ENCODE peak calls at places on chromosomes 7 and 10, in five cellular contexts. V is colonic mucosa, P is AG04450, Y is lower lobe of right lung, D is HCT116. W is an unnamed sample.

GRCh38 chr10:12418000-12418399 is 68.7 kb downstream of the CAMK1D start:
- DNase-seq in Y (no peak), D (no peak), V (no peak), P (no peak), W (no peak)

GRCh38 chr7:31065021-31065593 is 13.0 kb downstream of the ADCYAP1R1 start:
- DNase-seq in Y (no peak), D (no peak), P (no peak), V (no peak), W (no peak)

GRCh38 chr7:105682331-105683070 is 101.2 kb upstream of the EFCAB10 start:
- DNase-seq in D (no peak), P (no peak), Y (no peak), V (no peak), W (no peak)

GRCh38 chr10:110496553-110497437 is 912 bp upstream of the DUSP5 start:
- DNase-seq in V (no peak), D (no peak), P (no peak), Y (no peak), W (no peak)

GRCh38 chr10:97842658-97843295 is 6.9 kb upstream of the GOLGA7B start:
- DNase-seq in Y (no peak), V (no peak), D (no peak), P (no peak), W (no peak)

GRCh38 chr7:28191751-28192150 is 11.2 kb upstream of the JAZF1 start:
- DNase-seq in V (no peak), D (no peak), Y (no peak), P (no peak), W (no peak)

GRCh38 chr7:137091396-137091795 is 222.9 kb downstream of the CHRM2 start:
- DNase-seq in D (no peak), V (no peak), Y (no peak), P (no peak), W (no peak)

GRCh38 chr10:72316748-72317435 is 37.8 kb downstream of the DNAJB12 start:
- DNase-seq in Y (peak; percentile 80), D (no peak), V (peak; percentile 88), P (no peak), W (no peak)

GRCh38 chr7:104541897-104542296 is 213.5 kb downstream of the LHFPL3 start:
- DNase-seq in V (no peak), P (no peak), D (no peak), Y (no peak), W (no peak)

GRCh38 chr7:128919881-128920789 is 9.6 kb upstream of the KCP start:
- DNase-seq in D (no peak), Y (no peak), V (no peak), P (no peak), W (no peak)

GRCh38 chr7:102834466-102834865 is 78.3 kb upstream of the LRRC17 start:
- DNase-seq in V (no peak), D (no peak), P (no peak), Y (no peak), W (no peak)

GRCh38 chr7:99381664-99382075 is 7.1 kb downstream of the ARPC1B start:
- DNase-seq in V (no peak), D (no peak), P (no peak), Y (no peak), W (no peak)

GRCh38 chr7:57427146-57427545 is 22.8 kb upstream of the ZNF716 start:
- DNase-seq in V (no peak), P (no peak), Y (no peak), D (no peak), W (no peak)

GRCh38 chr7:129853661-129854268 is 99.0 kb downstream of the UBE2H start:
- DNase-seq in Y (no peak), V (no peak), P (no peak), D (peak; percentile 37), W (no peak)

GRCh38 chr7:25611196-25611595 is 382.9 kb upstream of the NPVF start:
- DNase-seq in Y (no peak), V (no peak), P (no peak), D (no peak), W (no peak)

GRCh38 chr7:65722361-65722792 is 150.5 kb upstream of the VKORC1L1 start:
- DNase-seq in V (peak; percentile 78), P (no peak), Y (peak; percentile 61), D (peak; percentile 37), W (no peak)

GRCh38 chr10:91582063-91582673 is 50.7 kb downstream of the PPP1R3C start:
- DNase-seq in P (no peak), V (no peak), D (no peak), Y (no peak), W (no peak)

GRCh38 chr10:102773986-102774385 is 30.2 kb downstream of the WBP1L start:
- DNase-seq in V (no peak), D (no peak), Y (no peak), P (no peak), W (no peak)

GRCh38 chr10:70354566-70355233 is 27.7 kb downstream of the LRRC20 start:
- DNase-seq in P (no peak), D (no peak), Y (no peak), V (no peak), W (no peak)

GRCh38 chr7:101956130-101956529 is 138.7 kb downstream of the CUX1 start:
- DNase-seq in D (no peak), P (no peak), Y (no peak), V (no peak), W (no peak)

GRCh38 chr7:727806-728460 is 852 bp upstream of the PRKAR1B start:
- DNase-seq in P (no peak), V (peak; percentile 37), Y (peak; percentile 20), D (no peak), W (no peak)

GRCh38 chr10:63123963-63124362 is 9.2 kb upstream of the NRBF2 start:
- DNase-seq in D (no peak), P (no peak), Y (no peak), V (no peak), W (no peak)

GRCh38 chr7:98210513-98211220 is 572 bp upstream of the BHLHA15 start:
- DNase-seq in Y (no peak), D (no peak), P (no peak), V (no peak), W (no peak)

GRCh38 chr7:521221-522070 is 1.8 kb upstream of the PDGFA start:
- DNase-seq in D (no peak), V (no peak), P (no peak), Y (peak; percentile 78), W (no peak)

GRCh38 chr7:117112640-117113039 is 159.3 kb downstream of the ST7 start:
- DNase-seq in D (no peak), V (no peak), Y (no peak), P (no peak), W (no peak)

GRCh38 chr7:111082351-111082750 is 8.6 kb upstream of the LRRN3 start:
- DNase-seq in V (no peak), P (peak; percentile 11), Y (no peak), D (no peak), W (peak; percentile 76)

GRCh38 chr10:114925675-114926204 is 12.3 kb upstream of the TRUB1 start:
- DNase-seq in D (no peak), Y (no peak), P (no peak), V (no peak), W (no peak)

GRCh38 chr7:86916277-86916825 is 143.1 kb downstream of the ELAPOR2 start:
- DNase-seq in P (no peak), Y (no peak), V (no peak), D (no peak), W (no peak)

GRCh38 chr7:128108641-128109423 is 77.6 kb upstream of the LRRC4 start:
- DNase-seq in V (no peak), P (no peak), Y (no peak), D (no peak), W (no peak)

GRCh38 chr7:127938588-127938987 is 92.6 kb downstream of the LRRC4 start:
- DNase-seq in Y (no peak), V (no peak), P (peak; percentile 57), D (no peak), W (peak; percentile 58)

GRCh38 chr10:17025444-17026295 is 103.9 kb downstream of the CUBN start:
- DNase-seq in V (no peak), P (peak; percentile 91), D (peak; percentile 21), Y (no peak), W (peak; percentile 96)

GRCh38 chr7:98643232-98643985 is 26.3 kb downstream of the NPTX2 start:
- DNase-seq in P (no peak), V (no peak), D (no peak), Y (no peak), W (no peak)

GRCh38 chr10:86109421-86109820 is 257.2 kb downstream of the GRID1 start:
- DNase-seq in P (no peak), V (no peak), Y (no peak), D (no peak), W (no peak)

GRCh38 chr7:2811476-2812118 is 32.5 kb downstream of the GNA12 start:
- DNase-seq in V (no peak), D (no peak), Y (peak; percentile 70), P (no peak), W (no peak)

GRCh38 chr10:104052351-104052885 is 33.3 kb downstream of the COL17A1 start:
- DNase-seq in Y (no peak), P (no peak), D (no peak), V (peak; percentile 95), W (no peak)

DNA sequence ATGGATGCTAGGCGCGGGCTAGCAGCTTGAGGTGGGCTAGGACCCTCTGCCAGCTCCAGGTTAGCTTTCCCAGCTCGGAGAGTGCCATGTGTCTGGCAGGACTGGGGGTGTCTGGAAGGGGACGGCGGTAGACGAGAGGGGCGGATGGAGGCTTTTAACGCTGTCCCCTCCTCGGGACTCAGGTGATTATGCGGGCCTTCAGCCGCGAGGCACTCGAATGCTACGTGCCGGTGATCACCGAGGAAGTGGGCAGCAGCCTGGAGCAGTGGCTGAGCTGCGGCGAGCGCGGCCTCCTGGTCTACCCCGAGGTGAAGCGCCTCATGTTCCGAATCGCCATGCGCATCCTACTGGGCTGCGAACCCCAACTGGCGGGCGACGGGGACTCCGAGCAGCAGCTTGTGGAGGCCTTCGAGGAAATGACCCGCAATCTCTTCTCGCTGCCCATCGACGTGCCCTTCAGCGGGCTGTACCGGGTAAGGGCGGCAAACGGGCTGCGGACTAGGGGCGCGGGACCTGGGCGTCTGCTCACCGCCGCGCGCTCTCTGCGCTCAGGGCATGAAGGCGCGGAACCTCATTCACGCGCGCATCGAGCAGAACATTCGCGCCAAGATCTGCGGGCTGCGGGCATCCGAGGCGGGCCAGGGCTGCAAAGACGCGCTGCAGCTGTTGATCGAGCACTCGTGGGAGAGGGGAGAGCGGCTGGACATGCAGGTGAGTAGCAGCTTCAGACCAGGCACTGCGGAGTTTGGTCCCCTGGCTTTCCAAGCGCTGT is 1.1 kb downstream of the CYP26A1 start:
- DNase-seq in D (no peak), V (no peak), P (no peak), Y (no peak), W (no peak)
- H3K4me3 ChIP-seq in D (peak overlapping the region; percentile 60), V (no peak overlapping the region), P (no peak overlapping the region), Y (peak overlapping the region; percentile 45), W (no peak overlapping the region)

GRCh38 chr10:129929343-129930297 is 34.5 kb downstream of the EBF3 start:
- DNase-seq in V (no peak), P (no peak), Y (no peak), D (no peak), W (no peak)
- TF ChIP-seq CTCF in V (no peak), P (no peak), Y (no peak), D (peak; percentile 17), W (no peak)

GRCh38 chr10:75431180-75432111 is at the start of gene LRMDA:
- DNase-seq in P (no peak), D (no peak), Y (peak; percentile 78), V (peak; percentile 41), W (no peak)
- H3K4me3 ChIP-seq in P (peak within 1 kb of the TSS; percentile 47), D (peak within 1 kb of the TSS; percentile 59), Y (peak within 1 kb of the TSS; percentile 78), V (peak within 1 kb of the TSS; percentile 52), W (peak within 1 kb of the TSS; percentile 44)

DNA sequence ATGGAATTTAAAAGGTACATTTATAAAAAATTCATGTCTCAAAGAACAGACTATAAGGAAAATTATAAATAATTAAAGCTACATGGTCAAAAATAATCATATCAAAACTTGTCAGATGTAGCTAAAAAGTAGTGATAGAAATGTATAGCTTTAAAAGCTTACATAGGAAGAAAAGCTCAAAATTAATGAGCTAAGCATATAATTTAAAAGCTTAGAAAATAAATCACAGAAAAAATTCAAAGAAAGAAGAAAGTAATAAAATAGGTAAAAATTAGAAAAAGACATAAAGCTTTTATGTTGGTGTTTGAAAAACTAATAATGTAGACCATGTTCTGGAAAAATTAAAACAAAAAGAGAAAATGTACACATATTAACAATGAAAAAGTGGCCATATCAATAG is 5.3 kb downstream of the TCAF1 start:
- DNase-seq in D (no peak), P (no peak), Y (no peak), V (no peak), W (no peak)
- TF ChIP-seq CTCF in D (no peak), P (no peak), Y (no peak), V (no peak), W (no peak)